ENCODE peak calls at places on chromosomes 6 and 20, in eight cellular contexts. N, O, I, G, U, X, M and Z are unnamed samples.
A peak's percentile ranks its signal among the peaks of the same experiment; 100 is the strongest.

GRCh38 chr6:45727824-45728449 is 287.7 kb downstream of the CLIC5 start:
- DNase-seq in N (no peak), O (no peak), I (no peak), G (no peak), U (no peak), X (no peak), M (no peak), Z (no peak)

GRCh38 chr6:24990227-24990843 is 54.6 kb upstream of the RIPOR2 start:
- DNase-seq in N (no peak), O (no peak), I (no peak), G (no peak), U (no peak), X (no peak), M (no peak), Z (no peak)

GRCh38 chr6:22253955-22254655 is 42.7 kb downstream of the PRL start:
- DNase-seq in N (no peak), O (no peak), I (no peak), G (no peak), U (no peak), X (no peak), M (no peak), Z (no peak)

GRCh38 chr6:159953091-159953581 is 15.7 kb upstream of the IGF2R start:
- DNase-seq in N (no peak), O (no peak), I (peak; percentile 51), G (peak; percentile 55), U (no peak), X (peak; percentile 56), M (peak; percentile 35), Z (no peak)

GRCh38 chr20:44703956-44704488 is 11.1 kb upstream of the CCN5 start:
- DNase-seq in N (no peak), O (no peak), I (no peak), G (no peak), U (no peak), X (peak; percentile 25), M (no peak), Z (no peak)

GRCh38 chr20:12372557-12372956 is 454.9 kb downstream of the BTBD3 start:
- DNase-seq in N (no peak), O (no peak), I (no peak), G (no peak), U (no peak), X (no peak), M (no peak), Z (no peak)

GRCh38 chr20:22384978-22385377 is 199.4 kb downstream of the FOXA2 start:
- DNase-seq in N (no peak), O (no peak), I (no peak), G (no peak), U (no peak), X (no peak), M (no peak), Z (no peak)

GRCh38 chr6:125596020-125596419 is 153.4 kb upstream of the HEY2 start:
- DNase-seq in N (no peak), O (no peak), I (no peak), G (no peak), U (no peak), X (no peak), M (no peak), Z (no peak)

GRCh38 chr20:44454301-44454963 is 21.2 kb upstream of the TTPAL start:
- DNase-seq in N (no peak), O (no peak), I (no peak), G (no peak), U (no peak), X (no peak), M (no peak), Z (no peak)

GRCh38 chr20:43749734-43750294 is 23.0 kb upstream of the GTSF1L start:
- DNase-seq in N (peak; percentile 95), O (peak; percentile 87), I (peak; percentile 82), G (peak; percentile 84), U (peak; percentile 53), X (peak; percentile 87), M (peak; percentile 84), Z (peak; percentile 95)

GRCh38 chr20:7272512-7272911 is 505.0 kb downstream of the BMP2 start:
- DNase-seq in N (no peak), O (no peak), I (no peak), G (no peak), U (no peak), X (no peak), M (no peak), Z (no peak)

GRCh38 chr6:2396856-2397640 is 151.6 kb upstream of the GMDS start:
- DNase-seq in N (no peak), O (no peak), I (no peak), G (peak; percentile 46), U (no peak), X (peak; percentile 72), M (peak; percentile 51), Z (peak; percentile 53)

GRCh38 chr20:50563133-50563944 is 53.2 kb downstream of the PTPN1 start:
- DNase-seq in N (no peak), O (no peak), I (no peak), G (no peak), U (no peak), X (no peak), M (no peak), Z (no peak)

GRCh38 chr6:155306958-155307357 is 7.3 kb downstream of the TFB1M start:
- DNase-seq in N (no peak), O (no peak), I (no peak), G (no peak), U (no peak), X (no peak), M (no peak), Z (no peak)

GRCh38 chr20:44601801-44602204 is 19.4 kb downstream of the PKIG start:
- DNase-seq in N (no peak), O (no peak), I (no peak), G (peak; percentile 71), U (no peak), X (peak; percentile 82), M (peak; percentile 34), Z (no peak)

GRCh38 chr6:154071711-154072110 is 32.7 kb downstream of the OPRM1 start:
- DNase-seq in N (no peak), O (no peak), I (no peak), G (no peak), U (no peak), X (no peak), M (no peak), Z (no peak)

GRCh38 chr20:45523833-45524232 is 8.4 kb upstream of the SPINT3 start:
- DNase-seq in N (no peak), O (no peak), I (no peak), G (no peak), U (no peak), X (no peak), M (no peak), Z (no peak)

GRCh38 chr6:2133718-2134310 is 111.6 kb downstream of the GMDS start:
- DNase-seq in N (no peak), O (no peak), I (no peak), G (no peak), U (no peak), X (no peak), M (no peak), Z (no peak)

GRCh38 chr6:15663057-15663638 is 320 bp upstream of the DTNBP1 start:
- DNase-seq in N (no peak), O (peak; percentile 91), I (no peak), G (no peak), U (peak; percentile 82), X (no peak), M (no peak), Z (no peak)

GRCh38 chr6:225121-225721 is 67.1 kb upstream of the DUSP22 start:
- DNase-seq in N (peak; percentile 89), O (no peak), I (no peak), G (no peak), U (no peak), X (no peak), M (no peak), Z (no peak)

GRCh38 chr6:18022398-18023231 is 35.2 kb upstream of the KIF13A start:
- DNase-seq in N (no peak), O (no peak), I (no peak), G (no peak), U (no peak), X (no peak), M (peak; percentile 30), Z (no peak)

GRCh38 chr6:113364781-113365545 is 492.2 kb upstream of the MARCKS start:
- DNase-seq in N (no peak), O (no peak), I (no peak), G (no peak), U (no peak), X (no peak), M (no peak), Z (no peak)

GRCh38 chr6:110708295-110708965 is 106.8 kb downstream of the CDK19 start:
- DNase-seq in N (no peak), O (no peak), I (no peak), G (no peak), U (no peak), X (no peak), M (no peak), Z (no peak)

GRCh38 chr6:6006428-6007310 is at the start of gene NRN1:
- DNase-seq in N (no peak), O (peak; percentile 59), I (peak; percentile 38), G (no peak), U (no peak), X (no peak), M (no peak), Z (no peak)

GRCh38 chr20:63652192-63652980 is 838 bp downstream of the STMN3 start:
- DNase-seq in N (peak; percentile 83), O (no peak), I (no peak), G (peak; percentile 39), U (no peak), X (peak; percentile 57), M (peak; percentile 45), Z (no peak)

GRCh38 chr6:133631421-133631820 is 257.5 kb upstream of the TCF21 start:
- DNase-seq in N (no peak), O (no peak), I (no peak), G (no peak), U (no peak), X (no peak), M (no peak), Z (no peak)

GRCh38 chr6:39319621-39320369 is 2.7 kb downstream of the KCNK16 start:
- DNase-seq in N (no peak), O (no peak), I (no peak), G (no peak), U (no peak), X (no peak), M (no peak), Z (no peak)

GRCh38 chr6:16901777-16902176 is 140.5 kb upstream of the ATXN1 start:
- DNase-seq in N (no peak), O (no peak), I (peak; percentile 47), G (peak; percentile 42), U (no peak), X (peak; percentile 66), M (no peak), Z (no peak)

GRCh38 chr6:107746461-107747030 is 77.6 kb downstream of the SCML4 start:
- DNase-seq in N (no peak), O (no peak), I (no peak), G (no peak), U (no peak), X (no peak), M (no peak), Z (no peak)

GRCh38 chr6:44128020-44128917 is 915 bp downstream of the TMEM63B start:
- DNase-seq in N (peak; percentile 67), O (peak; percentile 73), I (peak; percentile 74), G (peak; percentile 51), U (peak; percentile 59), X (peak; percentile 73), M (peak; percentile 65), Z (no peak)